ENCODE peak calls at places on chromosome 1, in six cellular contexts. G is AG04449; U is trophoblast cell; Z is heart left ventricle; X is CD8-positive, alpha-beta memory T cell; R is lower lobe of right lung. W is an unnamed sample.

GRCh38 chr1:108830119-108831008 is 26.5 kb downstream of the AKNAD1 start:
- DNase-seq in R (peak), G (peak), Z (peak), U (peak), X (no peak), W (peak)

GRCh38 chr1:60866251-60866650 is 216.1 kb upstream of the NFIA start:
- DNase-seq in R (no peak), G (no peak), X (no peak), Z (no peak), U (no peak), W (no peak)

GRCh38 chr1:58570817-58571216 is 6.2 kb downstream of the TACSTD2 start:
- DNase-seq in Z (no peak), G (no peak), U (no peak), R (no peak), X (no peak), W (no peak)

GRCh38 chr1:116122955-116123757 is 12.0 kb downstream of the MAB21L3 start:
- DNase-seq in R (peak), Z (no peak), G (peak), U (peak), X (no peak), W (no peak)

GRCh38 chr1:205445653-205445955 is 10.2 kb downstream of the BLACAT1 start:
- DNase-seq in X (no peak), U (no peak), Z (no peak), G (no peak), R (no peak), W (no peak)

GRCh38 chr1:95067069-95067468 is 5.7 kb downstream of the ALG14 start:
- DNase-seq in X (no peak), Z (no peak), R (no peak), G (no peak), U (no peak), W (no peak)

GRCh38 chr1:107525961-107526360 is 385.1 kb downstream of the NTNG1 start:
- DNase-seq in X (no peak), G (no peak), R (no peak), Z (no peak), U (no peak), W (no peak)

GRCh38 chr1:8333246-8333987 is 15.5 kb downstream of the SLC45A1 start:
- DNase-seq in G (no peak), U (no peak), X (no peak), R (no peak), Z (peak), W (no peak)

GRCh38 chr1:61184035-61184713 is 101.8 kb downstream of the NFIA start:
- DNase-seq in G (no peak), Z (peak), U (peak), R (peak), X (no peak), W (peak)

GRCh38 chr1:94883688-94884087 is 43.2 kb downstream of the CNN3 start:
- DNase-seq in U (no peak), G (no peak), X (no peak), R (no peak), Z (no peak), W (no peak)

GRCh38 chr1:1487701-1488100 is 16.1 kb downstream of the ATAD3B start:
- DNase-seq in U (no peak), G (no peak), X (no peak), R (no peak), Z (no peak), W (no peak)

GRCh38 chr1:234398849-234399381 is 25.7 kb downstream of the COA6 start:
- DNase-seq in R (no peak), X (no peak), Z (no peak), G (no peak), U (peak), W (no peak)

GRCh38 chr1:36349241-36349671 is 25.8 kb upstream of the EVA1B start:
- DNase-seq in R (no peak), U (peak), Z (no peak), G (no peak), X (no peak), W (no peak)

DNA sequence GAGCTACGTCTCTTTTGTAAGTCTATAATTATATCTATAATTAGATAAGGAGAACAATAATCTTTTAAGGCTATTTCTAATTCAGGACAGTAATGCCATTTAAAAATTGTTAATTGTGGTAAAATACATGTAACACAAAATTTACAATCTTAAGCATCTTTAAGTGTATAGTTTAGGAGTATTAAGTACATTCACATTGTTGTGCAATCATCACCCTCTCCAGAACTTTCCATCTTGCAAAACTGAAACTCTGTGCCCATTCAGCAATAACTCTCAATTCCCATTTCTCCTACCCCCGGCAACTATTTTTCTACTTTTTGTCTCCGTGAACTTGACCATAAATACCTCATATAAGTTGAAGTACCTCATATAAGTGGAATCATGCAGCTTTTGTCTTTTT is 93.9 kb upstream of the KCNA3 start:
- DNase-seq in G (no peak), X (no peak), Z (no peak), R (no peak), U (no peak), W (no peak)
- H3K4me3 ChIP-seq in G (no peak), X (no peak), Z (no peak), R (no peak), U (no peak), W (no peak)

GRCh38 chr1:63323866-63324778 is 1.8 kb downstream of the FOXD3 start:
- DNase-seq in R (no peak), X (no peak), Z (no peak), U (peak), G (no peak), W (no peak)

GRCh38 chr1:63321788-63322247 is 549 bp upstream of the FOXD3 start:
- DNase-seq in Z (no peak), U (no peak), R (no peak), G (no peak), X (no peak), W (no peak)

GRCh38 chr1:63321061-63321787 is 1.1 kb upstream of the FOXD3 start:
- DNase-seq in Z (no peak), G (no peak), R (no peak), U (no peak), X (no peak), W (no peak)

GRCh38 chr1:63322944-63323865 is 838 bp downstream of the FOXD3 start:
- DNase-seq in X (peak), G (no peak), Z (no peak), U (peak), R (peak), W (no peak)

DNA sequence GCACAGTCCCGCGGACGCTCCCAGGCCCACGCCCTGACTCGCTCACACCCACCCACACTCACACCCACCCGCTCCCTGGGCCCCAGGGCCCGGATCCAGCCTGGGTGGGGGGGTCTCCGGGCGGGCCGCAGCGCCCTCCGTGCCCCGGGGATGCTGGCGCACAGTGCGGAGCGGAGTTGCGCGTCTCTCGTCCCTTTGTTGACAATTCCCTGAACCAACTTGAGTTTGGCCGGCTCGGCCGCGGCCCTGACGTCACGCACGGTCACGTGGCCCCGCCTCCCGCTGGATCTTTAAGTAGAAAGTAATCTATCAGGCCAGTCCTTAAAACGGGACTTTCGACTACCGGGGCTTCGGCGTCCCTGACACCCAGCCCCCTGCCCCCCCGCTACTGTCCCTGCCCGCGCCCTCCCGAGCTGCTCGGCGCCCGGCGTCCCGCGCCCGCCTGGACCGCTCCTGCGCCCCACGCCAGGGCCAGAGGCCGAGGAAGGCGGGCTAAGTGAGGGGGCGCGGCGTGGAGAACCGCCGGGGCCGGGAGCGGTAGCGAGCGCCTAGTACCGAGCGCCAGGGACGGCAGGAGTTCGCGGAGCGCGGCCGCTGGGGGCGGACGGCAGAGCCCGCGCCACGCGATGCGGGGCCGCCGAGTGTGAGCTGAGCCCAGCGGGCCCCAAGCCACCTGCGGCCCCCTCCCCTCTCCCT is at the start of gene FOXD3:
- DNase-seq in U (no peak), G (no peak), X (no peak), Z (peak), R (peak), W (no peak)
- H3K4me3 ChIP-seq in U (peak), G (peak), X (peak), Z (peak), R (peak), W (peak)

DNA sequence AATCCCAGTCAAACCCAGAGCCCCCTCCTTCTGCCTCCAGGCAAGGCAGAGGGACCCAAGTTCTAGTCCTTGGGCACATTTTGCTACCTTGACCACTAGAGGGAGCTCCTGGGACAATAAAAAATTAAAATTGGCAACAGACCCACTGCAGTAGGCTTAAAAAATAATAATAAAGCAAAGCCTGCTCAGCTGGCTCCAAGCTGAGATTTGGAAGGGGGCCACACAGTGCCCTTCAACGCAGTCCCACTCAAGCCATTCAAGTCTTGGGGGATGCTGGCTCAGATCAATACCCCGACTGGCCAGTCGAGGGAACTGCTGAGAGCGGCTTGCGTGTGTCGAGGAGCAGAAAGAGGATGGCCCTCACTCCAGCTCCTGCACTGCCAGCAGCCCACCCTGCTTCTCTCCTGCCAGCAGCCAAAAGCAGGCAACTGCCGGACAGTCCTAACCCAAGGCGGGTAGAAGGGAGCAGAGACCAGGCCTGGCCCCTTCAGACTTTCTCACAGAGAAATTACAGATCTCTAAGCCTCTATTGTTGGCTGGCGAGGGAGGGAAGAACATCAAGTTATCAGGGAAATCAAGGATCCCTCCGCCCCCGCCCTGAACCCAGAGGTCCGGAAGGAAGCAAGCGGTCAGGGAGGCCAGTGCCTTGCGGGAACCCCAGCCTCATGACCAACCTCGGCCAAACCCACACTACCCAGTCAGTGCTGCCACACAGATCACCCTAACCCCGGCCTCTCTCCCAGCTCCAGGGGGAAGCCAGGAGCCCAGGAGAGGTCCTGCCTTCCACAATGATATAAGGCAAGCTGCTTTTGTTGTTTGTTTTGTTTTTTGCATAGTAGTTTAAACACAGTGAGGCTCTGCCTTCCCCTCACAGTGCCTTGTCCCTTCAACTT is 4.9 kb upstream of the ALDH4A1 start:
- DNase-seq in R (peak), X (peak), Z (peak), G (no peak), U (peak), W (peak)
- H3K4me3 ChIP-seq in R (peak), X (no peak), Z (no peak), G (no peak), U (no peak), W (no peak)

DNA sequence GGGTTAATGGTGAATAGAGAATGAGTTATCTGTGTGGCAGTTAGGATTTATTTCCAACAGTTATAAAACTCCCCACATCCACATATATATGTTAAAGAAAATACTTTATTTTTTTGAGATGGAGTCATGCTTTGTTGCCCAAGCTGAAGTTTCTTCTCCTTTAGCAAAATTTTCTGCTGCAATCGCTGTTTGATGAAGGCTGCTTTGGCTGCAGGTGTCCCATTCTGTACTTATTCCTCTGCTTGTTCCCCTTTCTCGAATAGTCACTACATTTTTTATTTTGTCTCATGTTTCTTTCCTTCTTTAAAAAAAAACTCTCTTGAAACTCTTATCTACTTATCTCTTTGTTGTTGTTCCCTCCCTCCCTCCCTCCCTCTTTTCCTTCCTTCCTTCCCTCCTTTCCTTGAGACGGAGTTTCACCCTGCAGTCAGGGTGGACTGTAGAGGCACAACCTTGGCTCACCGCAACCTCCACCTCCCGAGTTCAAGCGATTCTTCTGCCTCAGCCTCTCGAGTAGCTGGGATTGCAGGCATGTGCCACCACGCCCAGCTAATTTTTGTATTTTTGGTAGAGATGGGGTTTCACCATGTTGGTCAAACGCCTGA is 10.6 kb downstream of the OR2W3 start:
- DNase-seq in Z (no peak), X (no peak), G (no peak), R (no peak), U (no peak), W (no peak)
- H3K4me3 ChIP-seq in Z (peak), X (peak), G (no peak), R (peak), U (no peak), W (no peak)

DNA sequence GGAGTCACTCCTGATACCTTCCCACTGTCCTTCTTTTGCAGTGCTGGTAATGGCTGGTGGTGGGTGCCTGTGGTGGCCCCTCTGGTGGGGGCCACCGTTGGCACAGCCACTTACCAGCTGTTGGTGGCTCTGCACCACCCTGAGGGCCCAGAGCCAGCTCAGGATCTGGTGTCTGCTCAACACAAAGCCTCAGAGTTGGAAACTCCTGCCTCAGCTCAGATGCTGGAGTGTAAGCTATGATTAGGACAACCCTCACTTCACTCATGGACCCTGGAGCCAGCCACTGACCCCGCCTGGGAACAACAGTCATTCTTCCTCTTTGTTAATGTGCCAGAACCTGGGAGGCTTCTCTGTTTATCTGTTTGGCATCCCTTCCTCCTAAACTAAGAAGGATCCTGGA is 1.1 kb upstream of the ATP8B2 start:
- DNase-seq in R (no peak), G (no peak), X (no peak), Z (no peak), U (no peak), W (no peak)
- H3K4me3 ChIP-seq in R (peak), G (peak), X (peak), Z (peak), U (no peak), W (peak)

DNA sequence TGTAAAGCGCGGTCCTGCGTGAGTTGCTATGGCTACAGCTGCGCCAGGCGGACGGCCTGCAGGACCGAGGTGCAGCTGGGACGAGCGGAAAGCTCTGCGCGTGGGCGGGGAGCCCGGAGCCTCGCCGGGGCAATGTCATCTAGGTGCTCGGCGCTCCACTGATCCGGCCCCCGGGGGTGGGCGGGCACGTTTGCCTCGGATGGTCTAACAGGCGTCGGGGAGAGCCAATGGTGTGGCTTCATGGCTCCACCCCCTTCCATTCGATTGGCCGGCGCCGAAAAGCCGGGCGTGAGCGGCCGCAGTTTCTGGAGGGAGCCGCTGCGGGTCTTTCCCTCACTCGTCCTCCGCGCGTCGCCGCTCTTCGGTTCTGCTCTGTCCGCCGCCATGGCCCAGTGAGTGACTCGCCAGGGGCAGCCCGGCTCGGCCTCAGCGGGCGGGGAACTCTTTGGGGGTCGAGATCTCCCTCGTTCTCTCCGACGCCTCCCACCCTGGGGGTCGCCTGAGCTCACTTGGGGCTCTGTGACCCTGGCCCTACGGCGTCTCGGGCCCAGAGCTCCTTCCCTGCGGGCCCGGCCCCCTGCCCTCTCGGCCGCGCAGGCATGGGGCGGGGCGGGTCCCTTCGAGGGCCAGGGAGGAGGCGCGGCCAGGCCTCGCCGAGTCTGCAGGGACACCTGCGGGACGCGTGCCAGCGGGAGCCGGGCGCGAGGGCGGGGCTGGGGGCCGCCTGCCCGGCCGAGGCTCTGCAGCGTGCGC is at the start of gene PGD:
- DNase-seq in X (peak), Z (peak), G (peak), U (peak), R (peak), W (peak)
- H3K4me3 ChIP-seq in X (peak), Z (peak), G (peak), U (peak), R (peak), W (peak)

GRCh38 chr1:31769720-31770390 is 5.7 kb upstream of the ADGRB2 start:
- DNase-seq in G (no peak), U (peak), X (no peak), R (no peak), Z (peak), W (no peak)

GRCh38 chr1:31775170-31775569 is 11.0 kb upstream of the ADGRB2 start:
- DNase-seq in X (no peak), R (no peak), Z (no peak), G (no peak), U (peak), W (no peak)

GRCh38 chr1:31771891-31772668 is 7.9 kb upstream of the ADGRB2 start:
- DNase-seq in R (no peak), U (no peak), Z (no peak), X (no peak), G (no peak), W (no peak)

GRCh38 chr1:31773861-31774260 is 9.7 kb upstream of the ADGRB2 start:
- DNase-seq in R (no peak), Z (no peak), U (no peak), G (no peak), X (no peak), W (no peak)

GRCh38 chr1:31772669-31773248 is 8.6 kb upstream of the ADGRB2 start:
- DNase-seq in U (no peak), Z (no peak), X (no peak), G (no peak), R (no peak), W (no peak)
- H3K4me3 ChIP-seq in U (peak), Z (peak), X (peak), G (peak), R (peak), W (no peak)